ENCODE peak calls at places on chromosomes 16 and 17, in six cellular contexts. Y is AG04450; F is cardiac muscle cell; V is tibial artery; O is right atrium auricular region; N is CD8-positive, alpha-beta memory T cell. S is an unnamed sample.
A peak's percentile ranks its signal among the peaks of the same experiment; 100 is the strongest.

GRCh38 chr17:4881761-4882555 is 17.4 kb upstream of the C17orf107 start:
- DNase-seq in N (peak; percentile 64), F (peak; percentile 45), Y (no peak), V (no peak), O (no peak), S (peak; percentile 37)

GRCh38 chr17:73586153-73586906 is 57.9 kb downstream of the SDK2 start:
- DNase-seq in Y (no peak), O (no peak), N (no peak), F (no peak), V (no peak), S (no peak)

GRCh38 chr17:78658281-78658785 is 81.1 kb upstream of the DNAH17 start:
- DNase-seq in O (no peak), Y (no peak), N (no peak), F (no peak), V (no peak), S (peak; percentile 99)

GRCh38 chr16:88347656-88348376 is 34.9 kb upstream of the ZNF469 start:
- DNase-seq in V (no peak), N (peak; percentile 13), F (no peak), Y (no peak), O (no peak), S (no peak)

GRCh38 chr16:49491111-49491670 is 117.6 kb downstream of the C16orf78 start:
- DNase-seq in F (no peak), O (no peak), V (peak; percentile 37), Y (no peak), N (no peak), S (no peak)

GRCh38 chr17:45137561-45138305 is 2.2 kb downstream of the ACBD4 start:
- DNase-seq in N (no peak), V (no peak), O (no peak), Y (no peak), F (no peak), S (no peak)

GRCh38 chr16:66344533-66345145 is 21.9 kb upstream of the CDH5 start:
- DNase-seq in N (no peak), F (peak; percentile 64), O (no peak), V (no peak), Y (no peak), S (peak; percentile 79)

GRCh38 chr17:55734128-55734781 is 11.6 kb upstream of the TMEM100 start:
- DNase-seq in Y (no peak), V (no peak), N (no peak), O (no peak), F (peak; percentile 24), S (peak; percentile 52)

GRCh38 chr17:73089918-73090317 is 2.6 kb downstream of the SLC39A11 start:
- DNase-seq in F (no peak), Y (no peak), N (no peak), V (no peak), O (no peak), S (no peak)

GRCh38 chr16:6709736-6710135 is 622.9 kb upstream of the RBFOX1 start:
- DNase-seq in O (no peak), F (no peak), V (no peak), Y (no peak), N (no peak), S (no peak)

GRCh38 chr17:46115687-46116086 is 77.5 kb downstream of the KANSL1 start:
- DNase-seq in Y (no peak), F (peak; percentile 14), V (no peak), O (no peak), N (no peak), S (no peak)

GRCh38 chr17:75128694-75129505 is 2.6 kb downstream of the NT5C start:
- DNase-seq in O (no peak), F (no peak), N (no peak), Y (no peak), V (no peak), S (no peak)

GRCh38 chr16:10946308-10946707 is 1.9 kb downstream of the CLEC16A start:
- DNase-seq in O (no peak), N (no peak), F (peak; percentile 27), Y (no peak), V (no peak), S (no peak)

GRCh38 chr17:31535581-31535981 is 144.1 kb downstream of the RAB11FIP4 start:
- DNase-seq in O (no peak), N (peak; percentile 25), V (no peak), Y (no peak), F (no peak), S (peak; percentile 50)

GRCh38 chr16:68645494-68646388 is 631 bp downstream of the CDH3 start:
- DNase-seq in F (no peak), Y (no peak), V (no peak), O (no peak), N (no peak), S (peak; percentile 63)

GRCh38 chr16:23499801-23500200 is 10.5 kb downstream of the GGA2 start:
- DNase-seq in O (no peak), V (no peak), F (no peak), N (no peak), Y (no peak), S (no peak)

GRCh38 chr17:48491527-48492273 is 39.1 kb downstream of the HOXB1 start:
- DNase-seq in V (no peak), N (no peak), O (no peak), F (no peak), Y (no peak), S (no peak)

GRCh38 chr17:76824103-76824502 is 44.1 kb upstream of the MGAT5B start:
- DNase-seq in F (no peak), Y (no peak), N (no peak), V (no peak), O (no peak), S (no peak)

GRCh38 chr16:2842340-2843000 is 12.4 kb downstream of the ZG16B start:
- DNase-seq in V (peak; percentile 59), N (peak; percentile 63), O (no peak), F (peak; percentile 54), Y (no peak), S (no peak)
- H3K4me3 ChIP-seq in V (no peak overlapping the region), N (peak overlapping the region; percentile 52), O (peak overlapping the region; percentile 36), F (no peak overlapping the region), Y (no peak overlapping the region), S (no peak overlapping the region)

GRCh38 chr16:4913130-4913773 is 23.7 kb downstream of the PPL start:
- DNase-seq in N (no peak), F (no peak), Y (no peak), V (no peak), O (no peak), S (no peak)

GRCh38 chr16:4917117-4917516 is 19.8 kb downstream of the PPL start:
- DNase-seq in F (peak; percentile 27), O (no peak), N (no peak), V (no peak), Y (no peak), S (no peak)

GRCh38 chr16:4913774-4914525 is 23.0 kb downstream of the PPL start:
- DNase-seq in F (no peak), N (no peak), O (no peak), Y (no peak), V (no peak), S (no peak)

GRCh38 chr16:4914528-4915225 is 22.3 kb downstream of the PPL start:
- DNase-seq in O (no peak), N (no peak), Y (no peak), F (no peak), V (no peak), S (peak; percentile 33)

GRCh38 chr16:4915226-4915761 is 21.7 kb downstream of the PPL start:
- DNase-seq in V (no peak), N (no peak), F (peak; percentile 49), O (no peak), Y (peak; percentile 81), S (peak; percentile 83)
- H3K27ac ChIP-seq in V (no peak overlapping the region), N (no peak overlapping the region), F (no peak overlapping the region), O (no peak overlapping the region), Y (peak overlapping the region; percentile 80), S (peak overlapping the region; percentile 44)

DNA sequence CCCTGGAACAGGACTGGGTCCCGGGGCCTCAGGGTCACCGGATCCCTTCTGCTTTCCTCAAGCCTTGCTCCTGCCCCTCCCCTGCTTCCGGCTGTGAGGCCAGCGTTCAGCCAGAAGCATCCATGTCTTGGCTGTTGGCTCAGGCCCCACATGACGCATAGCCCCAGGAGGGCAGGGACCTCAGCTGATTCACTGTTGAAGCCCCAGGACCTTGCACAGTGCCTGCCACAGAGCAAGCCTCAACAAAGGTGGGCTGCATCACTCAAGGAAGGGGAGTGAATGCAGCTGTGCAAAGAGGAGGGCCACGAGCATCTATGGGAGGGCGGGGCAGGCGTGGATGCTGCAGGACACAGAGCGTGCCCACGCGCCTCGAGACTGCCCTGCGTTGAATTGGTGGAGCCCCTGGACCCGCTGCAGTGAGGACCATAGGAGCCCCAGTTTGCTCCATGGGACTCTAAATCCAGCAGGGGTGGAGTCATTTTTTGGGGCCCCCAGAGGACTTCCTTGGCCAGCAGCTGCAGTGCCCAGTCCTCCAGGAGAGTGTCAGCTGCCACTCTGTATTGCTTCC is 28.2 kb upstream of the ITGA3 start:
- DNase-seq in O (peak; percentile 70), F (peak; percentile 93), V (peak; percentile 96), Y (peak; percentile 75), N (no peak), S (peak; percentile 71)
- H3K4me3 ChIP-seq in O (peak overlapping the region; percentile 32), F (no peak overlapping the region), V (peak overlapping the region; percentile 41), Y (peak overlapping the region; percentile 51), N (no peak overlapping the region), S (peak overlapping the region; percentile 23)

GRCh38 chr17:79991924-79992656 is 43.6 kb downstream of the TBC1D16 start:
- DNase-seq in N (no peak), V (no peak), Y (no peak), F (peak; percentile 9), O (no peak), S (peak; percentile 82)
- H3K27ac ChIP-seq in N (no peak overlapping the region), V (no peak overlapping the region), Y (peak overlapping the region; percentile 92), F (no peak overlapping the region), O (peak overlapping the region; percentile 79), S (peak overlapping the region; percentile 44)

DNA sequence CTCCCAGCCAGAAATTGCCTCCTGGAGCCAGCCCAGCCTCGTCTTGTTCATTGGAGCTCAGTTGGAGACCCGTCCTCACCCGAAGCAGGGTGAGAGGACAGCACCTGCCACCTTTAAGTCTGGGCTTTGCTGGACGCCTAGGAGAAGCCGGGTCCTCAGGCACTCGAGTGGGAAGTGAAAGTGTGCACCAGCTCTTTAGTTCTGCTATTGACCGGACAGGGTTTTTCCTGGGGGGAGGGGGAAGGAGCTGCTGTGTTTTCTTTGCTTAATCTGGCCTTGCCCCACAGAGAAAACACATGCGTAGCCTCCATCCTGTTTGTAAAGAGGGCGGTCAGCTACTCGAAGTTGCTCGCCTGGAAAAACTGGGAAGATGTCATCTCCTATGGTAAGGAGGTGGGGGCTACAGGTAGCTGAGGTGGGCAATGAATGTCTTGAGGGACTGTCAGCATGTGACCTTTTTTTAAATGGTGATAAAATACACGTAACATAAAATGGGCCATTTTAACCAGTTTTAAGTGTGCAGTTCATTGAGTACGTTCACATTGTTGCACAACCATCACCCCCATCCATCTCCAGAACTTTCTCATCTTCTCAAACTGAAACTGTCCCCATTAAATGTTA is 34.4 kb downstream of the CMIP start:
- DNase-seq in Y (no peak), V (no peak), F (no peak), N (peak; percentile 17), O (no peak), S (no peak)
- H3K4me3 ChIP-seq in Y (no peak overlapping the region), V (no peak overlapping the region), F (no peak overlapping the region), N (no peak overlapping the region), O (no peak overlapping the region), S (no peak overlapping the region)

GRCh38 chr16:71924710-71925109 is 29.4 kb downstream of the IST1 start:
- DNase-seq in O (no peak), V (no peak), Y (no peak), F (no peak), N (no peak), S (no peak)
- H3K27ac ChIP-seq in O (no peak overlapping the region), V (no peak overlapping the region), Y (no peak overlapping the region), F (peak overlapping the region; percentile 28), N (no peak overlapping the region), S (no peak overlapping the region)

S was measured in SJCRH30.